ENCODE peak calls at places on chromosomes 1 and 21, in six cellular contexts. X, R, G, J, P and E are unnamed samples.

GRCh38 chr1:47915677-47916353 is 81.4 kb downstream of the TRABD2B start:
- DNase-seq in G (no peak), X (no peak), P (no peak), R (no peak), J (no peak), E (no peak)

GRCh38 chr1:187566371-187566770 is 737.6 kb downstream of the PLA2G4A start:
- DNase-seq in G (no peak), P (no peak), J (no peak), R (no peak), X (no peak), E (no peak)

GRCh38 chr1:172530000-172530399 is 3.0 kb upstream of the SUCO start:
- DNase-seq in P (no peak), J (no peak), R (no peak), G (peak; percentile 33), X (no peak), E (no peak)

GRCh38 chr1:149849947-149850360 is 49.4 kb upstream of the BOLA1 start:
- DNase-seq in J (no peak), G (no peak), X (no peak), R (peak; percentile 8), P (no peak), E (no peak)

GRCh38 chr1:161805399-161806197 is 39.5 kb downstream of the ATF6 start:
- DNase-seq in G (no peak), P (no peak), J (no peak), X (no peak), R (no peak), E (no peak)

GRCh38 chr1:5888606-5889211 is 103.5 kb downstream of the NPHP4 start:
- DNase-seq in X (no peak), J (no peak), G (peak; percentile 4), P (no peak), R (no peak), E (no peak)

GRCh38 chr1:35174225-35174540 is 18.8 kb downstream of the SFPQ start:
- DNase-seq in J (no peak), P (no peak), X (no peak), G (no peak), R (no peak), E (no peak)

GRCh38 chr21:16424331-16424749 is 694.6 kb downstream of the USP25 start:
- DNase-seq in J (no peak), G (no peak), R (no peak), P (no peak), X (no peak), E (no peak)

GRCh38 chr21:46183910-46184624 is at the start of gene SPATC1L:
- DNase-seq in G (peak; percentile 24), J (peak; percentile 63), X (peak; percentile 40), P (peak; percentile 69), R (peak; percentile 77), E (peak; percentile 77)

GRCh38 chr1:150259758-150260669 is 2.4 kb downstream of the CA14 start:
- DNase-seq in G (peak; percentile 79), P (peak; percentile 43), X (no peak), J (peak; percentile 92), R (peak; percentile 62), E (peak; percentile 78)

GRCh38 chr1:224558904-224559303 is 57.2 kb upstream of the CNIH3 start:
- DNase-seq in J (no peak), P (no peak), G (no peak), R (no peak), X (no peak), E (no peak)

GRCh38 chr21:42313501-42313969 is 1.7 kb downstream of the TFF3 start:
- DNase-seq in G (peak; percentile 8), X (no peak), J (peak; percentile 71), R (no peak), P (no peak), E (no peak)

GRCh38 chr21:41616063-41616591 is 108.2 kb upstream of the TMPRSS2 start:
- DNase-seq in P (no peak), X (no peak), J (peak; percentile 54), R (no peak), G (no peak), E (no peak)

GRCh38 chr1:31396633-31397351 is 16.2 kb upstream of the SERINC2 start:
- DNase-seq in R (no peak), X (no peak), P (no peak), G (no peak), J (no peak), E (no peak)

GRCh38 chr21:19490481-19490880 is 1086.9 kb upstream of the TMPRSS15 start:
- DNase-seq in X (no peak), J (no peak), R (no peak), P (no peak), G (no peak), E (no peak)

GRCh38 chr1:153260980-153261792 is 1.7 kb downstream of the LORICRIN start:
- DNase-seq in R (peak; percentile 35), X (no peak), G (no peak), J (peak; percentile 21), P (no peak), E (peak; percentile 18)

GRCh38 chr1:180566495-180566894 is 7.7 kb downstream of the OVAAL start:
- DNase-seq in J (no peak), X (no peak), P (no peak), R (no peak), G (no peak), E (no peak)

GRCh38 chr1:233549917-233550316 is 64.0 kb upstream of the KCNK1 start:
- DNase-seq in X (no peak), G (no peak), R (no peak), P (no peak), J (no peak), E (no peak)

GRCh38 chr1:236117710-236118109 is 24.6 kb upstream of the GPR137B start:
- DNase-seq in P (no peak), G (no peak), J (no peak), R (no peak), X (no peak), E (no peak)

GRCh38 chr1:229336345-229336744 is 6.5 kb downstream of the CCSAP start:
- DNase-seq in P (no peak), J (no peak), G (no peak), R (no peak), X (no peak), E (no peak)

GRCh38 chr1:58779837-58780585 is 3.8 kb downstream of the JUN start:
- DNase-seq in G (peak; percentile 33), R (peak; percentile 65), P (peak; percentile 61), J (peak; percentile 76), X (no peak), E (peak; percentile 81)

GRCh38 chr21:40926238-40926637 is 79.3 kb upstream of the DSCAM start:
- DNase-seq in P (no peak), R (no peak), J (no peak), X (no peak), G (no peak), E (no peak)

GRCh38 chr1:179142889-179143299 is 61.0 kb downstream of the TOR3A start:
- DNase-seq in X (no peak), R (no peak), G (peak; percentile 33), J (no peak), P (no peak), E (no peak)
- TF ChIP-seq POLR2A in X (peak; percentile 51), R (no peak), G (no peak), J (no peak), P (peak; percentile 48), E (peak; percentile 55)

GRCh38 chr1:3196577-3197245 is 127.7 kb downstream of the PRDM16 start:
- DNase-seq in X (no peak), P (no peak), R (no peak), G (no peak), J (no peak), E (no peak)
- H3K27ac ChIP-seq in X (peak overlapping the region; percentile 84), P (peak overlapping the region; percentile 60), R (peak overlapping the region; percentile 21), G (no peak overlapping the region), J (no peak overlapping the region), E (no peak overlapping the region)

GRCh38 chr1:39410915-39411436 is 80.5 kb upstream of the BMP8A start:
- DNase-seq in P (peak; percentile 86), X (peak; percentile 57), G (peak; percentile 84), R (peak; percentile 85), J (peak; percentile 99), E (peak; percentile 91)

GRCh38 chr1:39407889-39408640 is 83.4 kb upstream of the BMP8A start:
- DNase-seq in P (peak; percentile 29), R (no peak), X (no peak), G (peak; percentile 79), J (peak; percentile 41), E (peak; percentile 50)

GRCh38 chr1:39407496-39407888 is 83.9 kb upstream of the BMP8A start:
- DNase-seq in X (no peak), P (no peak), J (peak; percentile 56), G (no peak), R (no peak), E (no peak)

GRCh38 chr1:39408641-39409054 is 82.8 kb upstream of the BMP8A start:
- DNase-seq in G (peak; percentile 93), P (peak; percentile 95), R (peak; percentile 96), X (peak; percentile 90), J (peak; percentile 97), E (peak; percentile 93)

GRCh38 chr1:39409055-39409816 is 82.2 kb upstream of the BMP8A start:
- DNase-seq in G (peak; percentile 72), R (peak; percentile 60), J (peak; percentile 54), X (peak; percentile 25), P (peak; percentile 58), E (peak; percentile 50)
- TF ChIP-seq POLR2A in G (peak; percentile 24), R (peak; percentile 35), J (no peak), X (peak; percentile 16), P (no peak), E (peak; percentile 22)

DNA sequence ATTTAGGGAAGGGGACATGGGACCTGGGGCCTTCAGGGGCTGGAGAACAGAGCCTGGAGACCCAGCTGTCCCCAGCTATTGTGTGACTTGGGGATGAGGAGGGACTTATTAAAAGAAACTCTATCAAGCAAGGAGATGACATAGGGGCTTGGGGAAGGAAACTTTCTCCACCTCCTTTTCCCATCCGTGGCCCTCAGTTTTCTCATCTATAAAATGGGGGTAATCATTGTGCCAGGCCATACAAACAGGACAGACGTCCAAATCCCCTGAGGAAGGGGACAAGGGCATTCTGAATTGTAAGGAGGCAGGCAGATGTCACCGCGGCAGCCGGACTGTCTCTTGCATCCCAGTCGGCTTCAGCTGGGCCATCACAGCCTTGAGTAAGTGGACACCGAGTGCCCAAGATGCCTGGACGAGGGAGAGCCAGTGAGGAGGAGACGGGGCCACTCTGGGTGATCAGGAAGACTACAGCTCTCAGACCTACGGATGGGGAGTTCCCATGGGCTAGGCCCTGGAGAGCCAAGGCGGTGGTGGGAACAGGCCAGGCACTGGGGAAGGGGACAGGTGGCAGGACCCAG is 1.9 kb downstream of the FBXO2 start:
- DNase-seq in G (no peak), R (no peak), J (no peak), X (no peak), P (no peak), E (no peak)
- H3K27ac ChIP-seq in G (peak overlapping the region; percentile 74), R (no peak overlapping the region), J (no peak overlapping the region), X (peak overlapping the region; percentile 84), P (no peak overlapping the region), E (no peak overlapping the region)